ENCODE peak calls at places on chromosomes 16 and 17, in ten cellular contexts. R, Z, C, O, K, U, S, F, M and T are unnamed samples.
A peak's percentile ranks its signal among the peaks of the same experiment; 100 is the strongest.

GRCh38 chr16:17232487-17232886 is 238.3 kb downstream of the XYLT1 start:
- DNase-seq in F (no peak), K (no peak), S (no peak), Z (no peak), U (no peak), M (no peak), C (no peak), O (no peak), R (no peak), T (no peak)

GRCh38 chr17:73622381-73622780 is 21.9 kb downstream of the SDK2 start:
- DNase-seq in C (no peak), S (no peak), R (no peak), Z (no peak), U (no peak), O (no peak), M (no peak), F (no peak), K (no peak), T (no peak)

GRCh38 chr17:35597604-35598003 is 10.5 kb downstream of the AP2B1 start:
- DNase-seq in U (no peak), R (no peak), Z (no peak), F (no peak), M (no peak), S (no peak), K (no peak), O (no peak), C (no peak), T (no peak)

GRCh38 chr17:50151937-50152547 is 1.6 kb upstream of the PPP1R9B start:
- DNase-seq in C (peak; percentile 92), K (peak; percentile 62), S (peak; percentile 88), U (no peak), O (peak; percentile 90), R (no peak), M (peak; percentile 99), Z (peak; percentile 93), F (no peak), T (no peak)

GRCh38 chr17:76586741-76587487 is 1.3 kb upstream of the ST6GALNAC2 start:
- DNase-seq in S (no peak), M (no peak), K (no peak), C (no peak), U (no peak), O (no peak), Z (no peak), R (no peak), F (no peak), T (no peak)

GRCh38 chr17:44002141-44002848 is 2.1 kb upstream of the NAGS start:
- DNase-seq in K (no peak), U (no peak), O (no peak), S (no peak), R (no peak), Z (no peak), F (no peak), C (peak; percentile 92), M (no peak), T (no peak)

GRCh38 chr16:85460983-85461813 is 151.9 kb upstream of the GSE1 start:
- DNase-seq in M (peak; percentile 52), S (no peak), O (no peak), R (no peak), K (no peak), U (no peak), C (peak; percentile 82), Z (no peak), F (no peak), T (no peak)

GRCh38 chr16:72202014-72202413 is 30.1 kb upstream of the PMFBP1 start:
- DNase-seq in U (no peak), O (no peak), M (no peak), C (peak; percentile 34), S (no peak), K (no peak), F (no peak), Z (no peak), R (no peak), T (no peak)

GRCh38 chr17:74807925-74808324 is 31.8 kb upstream of the NAT9 start:
- DNase-seq in S (no peak), K (no peak), F (no peak), C (no peak), M (no peak), U (no peak), Z (no peak), O (no peak), R (no peak), T (no peak)

GRCh38 chr16:81158964-81159363 is 62.8 kb upstream of the GCSH start:
- DNase-seq in K (no peak), Z (no peak), C (no peak), M (no peak), F (no peak), U (no peak), S (no peak), O (no peak), R (no peak), T (no peak)

GRCh38 chr16:20938426-20938825 is 37.9 kb downstream of the LYRM1 start:
- DNase-seq in Z (no peak), U (no peak), F (no peak), O (no peak), M (no peak), S (no peak), R (no peak), K (no peak), C (peak; percentile 82), T (no peak)

GRCh38 chr17:31339906-31340661 is 18.7 kb upstream of the EVI2A start:
- DNase-seq in O (no peak), U (no peak), F (no peak), Z (no peak), S (no peak), M (no peak), R (no peak), C (peak; percentile 86), K (no peak), T (no peak)

GRCh38 chr17:1422907-1423306 is 22.9 kb upstream of the YWHAE start:
- DNase-seq in F (no peak), O (no peak), C (peak; percentile 98), R (peak; percentile 23), U (no peak), K (no peak), S (no peak), M (peak; percentile 71), Z (no peak), T (no peak)

GRCh38 chr17:49469831-49470568 is 25.1 kb upstream of the NGFR start:
- DNase-seq in R (no peak), O (no peak), C (peak; percentile 44), F (no peak), U (no peak), Z (no peak), M (no peak), S (no peak), K (no peak), T (no peak)

GRCh38 chr17:8496081-8496480 is 60.4 kb downstream of the NDEL1 start:
- DNase-seq in C (no peak), R (no peak), K (no peak), Z (no peak), U (no peak), F (no peak), M (no peak), S (no peak), O (no peak), T (no peak)

GRCh38 chr17:19368119-19368660 is 5.7 kb upstream of the B9D1 start:
- DNase-seq in R (no peak), K (no peak), C (no peak), S (no peak), U (no peak), Z (no peak), O (no peak), M (no peak), F (no peak), T (no peak)

GRCh38 chr17:20203761-20204263 is 194.7 kb downstream of the SPECC1 start:
- DNase-seq in U (no peak), R (no peak), M (no peak), Z (no peak), K (no peak), S (no peak), O (no peak), C (peak; percentile 28), F (no peak), T (no peak)

GRCh38 chr17:20935740-20936139 is 107.1 kb downstream of the USP22 start:
- DNase-seq in R (no peak), M (no peak), U (no peak), Z (no peak), F (no peak), C (peak; percentile 79), K (no peak), O (no peak), S (no peak), T (no peak)

GRCh38 chr16:55955845-55956244 is 80.7 kb upstream of the CES5A start:
- DNase-seq in S (no peak), M (no peak), C (no peak), O (no peak), Z (peak; percentile 84), R (no peak), K (no peak), F (no peak), U (no peak), T (no peak)

GRCh38 chr16:14003119-14003570 is 68.0 kb upstream of the MRTFB start:
- DNase-seq in U (no peak), F (no peak), Z (peak; percentile 92), C (peak; percentile 88), O (peak; percentile 29), M (no peak), S (peak; percentile 84), K (no peak), R (peak; percentile 26), T (peak; percentile 33)
- H3K4me1 ChIP-seq in U (no peaks in the 10 kb centered on the region), F (no peaks in the 10 kb centered on the region), Z (no peaks in the 10 kb centered on the region), C (peaks cover 7% of the 10 kb centered on the region), O (no peaks in the 10 kb centered on the region), M (peaks cover 16% of the 10 kb centered on the region), S (peaks cover 37% of the 10 kb centered on the region), K (peaks cover 2% of the 10 kb centered on the region), R (peaks cover 22% of the 10 kb centered on the region), T (no peaks in the 10 kb centered on the region)

GRCh38 chr17:79802039-79802735 is 5.3 kb upstream of the CBX8 start:
- DNase-seq in R (no peak), K (no peak), Z (no peak), S (no peak), F (no peak), U (no peak), M (no peak), O (no peak), C (no peak), T (no peak)
- H3K4me3 ChIP-seq in R (no peak overlapping the region), K (no peak overlapping the region), Z (no peak overlapping the region), S (no peak overlapping the region), F (no peak overlapping the region), U (no peak overlapping the region), M (no peak overlapping the region), O (no peak overlapping the region), C (no peak overlapping the region), T (no peak overlapping the region)

DNA sequence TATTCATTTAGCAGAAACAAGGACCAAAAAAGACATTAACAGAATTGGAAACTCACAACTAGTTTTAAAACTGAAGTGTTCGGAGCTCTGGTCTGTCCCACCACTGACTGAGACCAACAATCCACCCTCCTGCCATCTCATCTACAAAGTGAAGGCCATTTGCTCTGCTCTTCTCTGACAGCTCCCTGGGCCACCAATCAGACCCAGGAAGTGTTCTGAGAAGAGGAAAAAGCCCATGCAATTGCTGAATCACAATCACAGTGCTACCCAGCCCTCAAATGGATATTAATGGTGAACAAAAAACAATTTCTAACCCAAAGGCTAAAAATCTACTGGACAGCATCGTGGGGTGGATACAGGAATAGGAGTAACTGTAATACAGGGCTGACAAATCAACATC is 2.1 kb downstream of the RPL23 start:
- DNase-seq in S (no peak), R (no peak), U (no peak), C (peak; percentile 36), Z (no peak), O (no peak), M (no peak), K (no peak), F (no peak), T (no peak)
- H3K27ac ChIP-seq in S (no peak overlapping the region), R (no peak overlapping the region), U (no peak overlapping the region), C (peak overlapping the region; percentile 1), Z (no peak overlapping the region), O (peak overlapping the region; percentile 94), M (peak overlapping the region; percentile 93), K (peak overlapping the region; percentile 89), F (no peak overlapping the region), T (no peak overlapping the region)

GRCh38 chr16:89243664-89244063 is 26.2 kb downstream of the ZNF778 start:
- DNase-seq in O (no peak), F (no peak), M (no peak), S (peak; percentile 36), R (no peak), K (no peak), Z (no peak), U (no peak), C (no peak), T (no peak)
- H3K4me1 ChIP-seq in O (peaks cover 4% of the 10 kb centered on the region), F (peaks cover 10% of the 10 kb centered on the region), M (no peaks in the 10 kb centered on the region), S (peaks cover 16% of the 10 kb centered on the region), R (peaks cover 4% of the 10 kb centered on the region), K (peaks cover 10% of the 10 kb centered on the region), Z (peaks cover 5% of the 10 kb centered on the region), U (peaks cover 20% of the 10 kb centered on the region), C (no peaks in the 10 kb centered on the region), T (no peaks in the 10 kb centered on the region)